ENCODE peak calls at places on chromosomes 1 and 21, in eight cellular contexts. Y is fibroblast of lung, H is ovary, A is upper lobe of right lung, S is tibial artery, P is BE2C, U is Peyer's patch, V is psoas muscle. K is an unnamed sample.

GRCh38 chr1:66777846-66778245 is 23.2 kb downstream of the INSL5 start:
- DNase-seq in Y (no peak), H (no peak), A (no peak), S (no peak), P (no peak), U (no peak), V (no peak), K (no peak)

GRCh38 chr1:30134466-30135217 is 588.7 kb downstream of the MATN1 start:
- DNase-seq in Y (no peak), H (no peak), A (no peak), S (peak; percentile 10), P (no peak), U (no peak), V (no peak), K (no peak)

GRCh38 chr1:25523512-25523911 is 19.9 kb upstream of the LDLRAP1 start:
- DNase-seq in Y (no peak), H (no peak), A (no peak), S (no peak), P (no peak), U (no peak), V (no peak), K (no peak)

GRCh38 chr1:92480200-92480812 is 6.4 kb downstream of the GFI1 start:
- DNase-seq in Y (no peak), H (no peak), A (no peak), S (no peak), P (no peak), U (no peak), V (no peak), K (no peak)

GRCh38 chr1:63621698-63622097 is 28.5 kb downstream of the PGM1 start:
- DNase-seq in Y (peak; percentile 34), H (no peak), A (no peak), S (peak; percentile 31), P (no peak), U (no peak), V (no peak), K (no peak)

GRCh38 chr1:2279210-2279639 is 51.1 kb downstream of the SKI start:
- DNase-seq in Y (peak; percentile 93), H (peak; percentile 84), A (peak; percentile 81), S (peak; percentile 70), P (no peak), U (no peak), V (peak; percentile 76), K (no peak)

GRCh38 chr1:1890506-1891348 is at the start of gene GNB1:
- DNase-seq in Y (peak; percentile 84), H (peak; percentile 95), A (peak; percentile 94), S (peak; percentile 80), P (peak; percentile 92), U (peak; percentile 82), V (peak; percentile 95), K (peak; percentile 84)

GRCh38 chr1:30697977-30698376 is 25.4 kb downstream of the MATN1 start:
- DNase-seq in Y (peak; percentile 8), H (no peak), A (peak; percentile 41), S (peak; percentile 34), P (peak; percentile 43), U (no peak), V (peak; percentile 41), K (no peak)

GRCh38 chr21:42830456-42831455 is 48.6 kb downstream of the WDR4 start:
- DNase-seq in Y (no peak), H (no peak), A (peak; percentile 61), S (no peak), P (no peak), U (peak; percentile 15), V (no peak), K (peak; percentile 20)

GRCh38 chr1:184379111-184379752 is 7.6 kb upstream of the C1orf21 start:
- DNase-seq in Y (no peak), H (no peak), A (no peak), S (no peak), P (peak; percentile 25), U (no peak), V (no peak), K (no peak)

GRCh38 chr1:198919667-198920398 is 281.0 kb downstream of the PTPRC start:
- DNase-seq in Y (no peak), H (no peak), A (no peak), S (no peak), P (no peak), U (no peak), V (no peak), K (no peak)

GRCh38 chr1:58882322-58882951 is 98.6 kb upstream of the JUN start:
- DNase-seq in Y (no peak), H (no peak), A (no peak), S (no peak), P (no peak), U (no peak), V (no peak), K (no peak)

GRCh38 chr1:200660719-200661118 is 9.0 kb downstream of the DDX59 start:
- DNase-seq in Y (no peak), H (no peak), A (no peak), S (peak; percentile 34), P (no peak), U (no peak), V (peak; percentile 71), K (no peak)

GRCh38 chr1:53572061-53572801 is 113.0 kb downstream of the DMRTB1 start:
- DNase-seq in Y (no peak), H (no peak), A (peak; percentile 55), S (peak; percentile 18), P (peak; percentile 82), U (no peak), V (no peak), K (no peak)

GRCh38 chr1:157566484-157567300 is 14.4 kb upstream of the FCRL5 start:
- DNase-seq in Y (no peak), H (no peak), A (no peak), S (no peak), P (no peak), U (peak; percentile 41), V (no peak), K (no peak)

DNA sequence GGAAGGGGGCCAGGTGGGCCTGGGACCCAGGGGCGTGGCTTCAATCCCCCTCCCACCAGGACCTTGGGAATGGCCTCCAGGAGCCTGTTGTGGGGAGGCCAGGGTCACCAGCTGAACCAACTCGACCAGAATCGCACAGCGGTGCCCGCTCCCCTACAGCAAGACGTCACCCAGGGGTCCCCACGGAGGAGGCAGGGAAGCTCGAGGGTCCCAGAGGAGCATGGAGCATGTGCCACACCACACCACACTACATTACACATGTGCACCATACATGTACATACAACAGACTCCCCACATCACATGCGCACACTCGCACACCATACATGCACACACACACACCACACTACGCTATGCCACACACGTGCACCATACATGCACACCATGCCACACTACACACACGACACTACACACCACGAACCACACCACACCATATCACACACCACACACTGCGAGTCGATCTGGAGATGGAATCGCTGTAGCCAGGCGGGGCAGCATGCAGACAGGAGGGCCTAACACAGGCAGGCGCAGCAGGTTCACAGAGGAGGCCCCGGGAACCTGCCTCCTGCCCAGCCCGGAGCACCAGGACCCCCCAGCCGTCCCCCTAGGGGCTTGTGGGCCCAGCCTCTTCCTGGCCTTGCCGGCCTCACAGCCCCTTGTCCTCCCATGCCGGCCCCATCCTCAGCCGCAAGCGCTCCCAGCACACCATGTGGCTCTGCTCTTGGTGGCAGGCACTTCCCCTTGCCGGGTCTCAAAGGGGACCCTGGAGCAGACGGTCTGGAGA is 596 bp downstream of the ITGB2 start:
- DNase-seq in Y (no peak), H (no peak), A (peak; percentile 64), S (no peak), P (no peak), U (no peak), V (peak; percentile 49), K (no peak)
- H3K4me3 ChIP-seq in Y (no peak overlapping the region), H (no peak overlapping the region), A (peak overlapping the region; percentile 50), S (peak overlapping the region; percentile 30), P (no peak overlapping the region), U (peak overlapping the region; percentile 40), V (peak overlapping the region; percentile 46), K (peak overlapping the region; percentile 99)

GRCh38 chr1:54851406-54851805 is 35.6 kb downstream of the DHCR24 start:
- DNase-seq in Y (no peak), H (no peak), A (no peak), S (no peak), P (no peak), U (no peak), V (no peak), K (no peak)
- H3K36me3 ChIP-seq in Y (peaks cover 29% of the 10 kb centered on the region), H (no peaks in the 10 kb centered on the region), A (peaks cover 42% of the 10 kb centered on the region), S (peaks cover 17% of the 10 kb centered on the region), P (peaks cover 20% of the 10 kb centered on the region), U (no peaks in the 10 kb centered on the region), V (peaks cover 79% of the 10 kb centered on the region), K (no peaks in the 10 kb centered on the region)

GRCh38 chr1:18602533-18603211 is 28.0 kb upstream of the PAX7 start:
- DNase-seq in Y (no peak), H (no peak), A (no peak), S (no peak), P (no peak), U (no peak), V (no peak), K (no peak)

GRCh38 chr1:18606443-18607288 is 24.0 kb upstream of the PAX7 start:
- DNase-seq in Y (no peak), H (no peak), A (no peak), S (no peak), P (no peak), U (no peak), V (no peak), K (no peak)

GRCh38 chr1:18607289-18607760 is 23.3 kb upstream of the PAX7 start:
- DNase-seq in Y (no peak), H (no peak), A (no peak), S (no peak), P (no peak), U (no peak), V (no peak), K (no peak)

GRCh38 chr1:18599704-18600103 is 30.9 kb upstream of the PAX7 start:
- DNase-seq in Y (no peak), H (no peak), A (no peak), S (no peak), P (no peak), U (no peak), V (no peak), K (no peak)

DNA sequence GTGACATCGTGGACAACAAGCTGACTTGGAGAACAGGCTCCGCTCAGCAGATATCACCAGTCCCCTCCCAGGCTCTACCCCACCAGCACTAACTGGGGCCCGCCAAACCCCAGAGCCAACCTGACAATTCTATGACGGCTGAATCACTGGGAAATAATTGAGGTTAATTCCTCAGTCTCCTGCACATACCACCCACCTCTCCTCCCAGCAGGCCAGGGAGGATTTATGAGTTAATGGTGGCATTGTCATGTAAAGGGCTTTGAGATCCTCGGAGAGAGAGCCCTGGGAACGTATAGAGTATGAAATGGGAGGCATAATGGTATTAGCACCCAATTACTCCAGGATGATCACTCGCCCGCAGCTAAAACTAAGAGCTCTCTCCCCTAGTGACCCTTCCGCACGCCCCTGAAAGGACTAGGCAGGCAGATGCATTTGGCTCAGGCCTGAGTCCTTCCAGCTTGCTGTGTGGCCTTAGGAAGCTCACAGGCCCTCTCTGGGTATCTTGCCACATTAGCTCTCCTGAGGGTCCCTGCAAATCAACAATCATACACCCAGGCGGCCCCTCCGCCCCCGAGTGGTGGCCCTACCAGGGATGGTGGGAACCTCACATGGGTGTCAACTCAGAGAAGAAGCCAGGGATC is 27.3 kb upstream of the PAX7 start:
- DNase-seq in Y (no peak), H (no peak), A (no peak), S (no peak), P (no peak), U (no peak), V (no peak), K (no peak)
- H3K27me3 ChIP-seq in Y (no peaks in the 10 kb centered on the region), H (no peaks in the 10 kb centered on the region), A (peaks cover 19% of the 10 kb centered on the region), S (peaks cover 77% of the 10 kb centered on the region), P (no peaks in the 10 kb centered on the region), U (no peaks in the 10 kb centered on the region), V (peaks cover 11% of the 10 kb centered on the region), K (no peaks in the 10 kb centered on the region)

DNA sequence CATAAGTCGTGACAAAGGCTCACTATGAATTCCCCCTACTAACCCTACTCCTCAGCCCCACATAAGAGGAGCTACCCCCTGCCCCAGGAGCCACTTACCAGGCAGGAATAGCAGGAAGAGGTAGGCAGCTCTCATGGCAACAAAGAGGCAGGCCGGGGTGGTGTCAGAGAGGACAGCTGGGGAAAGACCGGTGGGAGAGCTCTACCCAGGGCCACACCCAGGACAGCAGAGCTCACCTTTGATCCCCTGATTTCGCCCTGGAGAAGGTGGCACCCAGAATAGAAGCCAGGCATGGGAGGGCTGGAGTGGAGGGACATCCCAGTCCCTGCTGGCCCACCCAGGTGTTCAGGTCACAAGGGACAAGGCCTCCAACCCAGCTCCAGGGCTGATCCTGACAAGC is 2.3 kb downstream of the MFAP2 start:
- DNase-seq in Y (no peak), H (no peak), A (no peak), S (no peak), P (no peak), U (no peak), V (no peak), K (no peak)
- H3K4me3 ChIP-seq in Y (no peak overlapping the region), H (no peak overlapping the region), A (no peak overlapping the region), S (peak overlapping the region; percentile 66), P (no peak overlapping the region), U (no peak overlapping the region), V (no peak overlapping the region), K (no peak overlapping the region)